ENCODE peak calls at places on chromosome 9, in six cellular contexts. One of them, this sample, is unnamed.

GRCh38 chr9:87275039-87275725 is 222.5 kb upstream of the DAPK1 start:
- DNase-seq in suprapubic skin: no peak
- DNase-seq in right atrium auricular region: no peak
- DNase-seq in psoas muscle: no peak
- DNase-seq in tibial nerve: no peak
- DNase-seq in HepG2: no peak
- DNase-seq in this sample: no peak

GRCh38 chr9:91789941-91790340 is 160.1 kb downstream of the ROR2 start:
- DNase-seq in psoas muscle: no peak
- DNase-seq in HepG2: no peak
- DNase-seq in suprapubic skin: no peak
- DNase-seq in tibial nerve: no peak
- DNase-seq in right atrium auricular region: no peak
- DNase-seq in this sample: no peak

GRCh38 chr9:135332979-135333748 is 146.4 kb upstream of the PPP1R26 start:
- DNase-seq in HepG2: no peak
- DNase-seq in psoas muscle: no peak
- DNase-seq in right atrium auricular region: no peak
- DNase-seq in suprapubic skin: no peak
- DNase-seq in tibial nerve: no peak
- DNase-seq in this sample: no peak

GRCh38 chr9:38092200-38092524 is 23.1 kb upstream of the SHB start:
- DNase-seq in right atrium auricular region: no peak
- DNase-seq in HepG2: no peak
- DNase-seq in suprapubic skin: no peak
- DNase-seq in tibial nerve: no peak
- DNase-seq in psoas muscle: no peak
- DNase-seq in this sample: no peak

GRCh38 chr9:110623462-110624025 is 44.0 kb upstream of the SVEP1 start:
- DNase-seq in psoas muscle: no peak
- DNase-seq in HepG2: peak
- DNase-seq in tibial nerve: peak
- DNase-seq in suprapubic skin: no peak
- DNase-seq in right atrium auricular region: no peak
- DNase-seq in this sample: no peak

GRCh38 chr9:34898846-34899245 is 59.2 kb upstream of the PHF24 start:
- DNase-seq in right atrium auricular region: no peak
- DNase-seq in tibial nerve: no peak
- DNase-seq in suprapubic skin: no peak
- DNase-seq in psoas muscle: no peak
- DNase-seq in HepG2: no peak
- DNase-seq in this sample: no peak

GRCh38 chr9:117415584-117415937 is 704 bp upstream of the ASTN2 start:
- DNase-seq in right atrium auricular region: no peak
- DNase-seq in psoas muscle: no peak
- DNase-seq in HepG2: no peak
- DNase-seq in tibial nerve: no peak
- DNase-seq in suprapubic skin: no peak
- DNase-seq in this sample: no peak

GRCh38 chr9:96232539-96233241 is 69.3 kb downstream of the HSD17B3 start:
- DNase-seq in right atrium auricular region: peak
- DNase-seq in tibial nerve: peak
- DNase-seq in HepG2: peak
- DNase-seq in psoas muscle: peak
- DNase-seq in suprapubic skin: no peak
- DNase-seq in this sample: peak

GRCh38 chr9:7234144-7234543 is 476.4 kb downstream of the KDM4C start:
- DNase-seq in suprapubic skin: no peak
- DNase-seq in HepG2: peak
- DNase-seq in psoas muscle: no peak
- DNase-seq in tibial nerve: no peak
- DNase-seq in right atrium auricular region: no peak
- DNase-seq in this sample: no peak

GRCh38 chr9:87701491-87701890 is 24.4 kb upstream of the CTSL start:
- DNase-seq in right atrium auricular region: no peak
- DNase-seq in HepG2: no peak
- DNase-seq in tibial nerve: no peak
- DNase-seq in psoas muscle: no peak
- DNase-seq in suprapubic skin: no peak
- DNase-seq in this sample: no peak

GRCh38 chr9:89666950-89667349 is 62.1 kb downstream of the GADD45G start:
- DNase-seq in right atrium auricular region: no peak
- DNase-seq in tibial nerve: no peak
- DNase-seq in HepG2: no peak
- DNase-seq in suprapubic skin: no peak
- DNase-seq in psoas muscle: no peak
- DNase-seq in this sample: no peak

GRCh38 chr9:12965303-12965702 is 190.5 kb downstream of the LURAP1L start:
- DNase-seq in psoas muscle: no peak
- DNase-seq in suprapubic skin: no peak
- DNase-seq in tibial nerve: no peak
- DNase-seq in right atrium auricular region: no peak
- DNase-seq in HepG2: no peak
- DNase-seq in this sample: no peak

GRCh38 chr9:125558453-125559084 is 148.4 kb downstream of the MAPKAP1 start:
- DNase-seq in HepG2: peak
- DNase-seq in tibial nerve: peak
- DNase-seq in suprapubic skin: no peak
- DNase-seq in right atrium auricular region: no peak
- DNase-seq in psoas muscle: no peak
- DNase-seq in this sample: peak

GRCh38 chr9:71592400-71592799 is 175.9 kb downstream of the CEMIP2 start:
- DNase-seq in suprapubic skin: no peak
- DNase-seq in tibial nerve: no peak
- DNase-seq in right atrium auricular region: no peak
- DNase-seq in HepG2: no peak
- DNase-seq in psoas muscle: no peak
- DNase-seq in this sample: no peak

GRCh38 chr9:134455951-134456739 is 129.9 kb downstream of the RXRA start:
- DNase-seq in tibial nerve: peak
- DNase-seq in psoas muscle: peak
- DNase-seq in suprapubic skin: peak
- DNase-seq in right atrium auricular region: peak
- DNase-seq in HepG2: no peak
- DNase-seq in this sample: peak

GRCh38 chr9:27142299-27142930 is 33.4 kb downstream of the TEK start:
- DNase-seq in suprapubic skin: no peak
- DNase-seq in tibial nerve: no peak
- DNase-seq in right atrium auricular region: no peak
- DNase-seq in psoas muscle: no peak
- DNase-seq in HepG2: no peak
- DNase-seq in this sample: no peak

GRCh38 chr9:9216934-9217333 is 1395.9 kb downstream of the PTPRD start:
- DNase-seq in HepG2: no peak
- DNase-seq in psoas muscle: no peak
- DNase-seq in tibial nerve: no peak
- DNase-seq in suprapubic skin: no peak
- DNase-seq in right atrium auricular region: no peak
- DNase-seq in this sample: no peak

GRCh38 chr9:13461588-13461987 is 182.1 kb upstream of the MPDZ start:
- DNase-seq in tibial nerve: no peak
- DNase-seq in right atrium auricular region: no peak
- DNase-seq in suprapubic skin: no peak
- DNase-seq in psoas muscle: no peak
- DNase-seq in HepG2: no peak
- DNase-seq in this sample: no peak

GRCh38 chr9:89602978-89603628 is 1.7 kb upstream of the GADD45G start:
- DNase-seq in suprapubic skin: peak
- DNase-seq in HepG2: peak
- DNase-seq in psoas muscle: peak
- DNase-seq in right atrium auricular region: peak
- DNase-seq in tibial nerve: peak
- DNase-seq in this sample: peak

GRCh38 chr9:21933865-21934264 is 60.3 kb downstream of the CDKN2A start:
- DNase-seq in suprapubic skin: no peak
- DNase-seq in right atrium auricular region: no peak
- DNase-seq in tibial nerve: no peak
- DNase-seq in HepG2: no peak
- DNase-seq in psoas muscle: no peak
- DNase-seq in this sample: no peak

DNA sequence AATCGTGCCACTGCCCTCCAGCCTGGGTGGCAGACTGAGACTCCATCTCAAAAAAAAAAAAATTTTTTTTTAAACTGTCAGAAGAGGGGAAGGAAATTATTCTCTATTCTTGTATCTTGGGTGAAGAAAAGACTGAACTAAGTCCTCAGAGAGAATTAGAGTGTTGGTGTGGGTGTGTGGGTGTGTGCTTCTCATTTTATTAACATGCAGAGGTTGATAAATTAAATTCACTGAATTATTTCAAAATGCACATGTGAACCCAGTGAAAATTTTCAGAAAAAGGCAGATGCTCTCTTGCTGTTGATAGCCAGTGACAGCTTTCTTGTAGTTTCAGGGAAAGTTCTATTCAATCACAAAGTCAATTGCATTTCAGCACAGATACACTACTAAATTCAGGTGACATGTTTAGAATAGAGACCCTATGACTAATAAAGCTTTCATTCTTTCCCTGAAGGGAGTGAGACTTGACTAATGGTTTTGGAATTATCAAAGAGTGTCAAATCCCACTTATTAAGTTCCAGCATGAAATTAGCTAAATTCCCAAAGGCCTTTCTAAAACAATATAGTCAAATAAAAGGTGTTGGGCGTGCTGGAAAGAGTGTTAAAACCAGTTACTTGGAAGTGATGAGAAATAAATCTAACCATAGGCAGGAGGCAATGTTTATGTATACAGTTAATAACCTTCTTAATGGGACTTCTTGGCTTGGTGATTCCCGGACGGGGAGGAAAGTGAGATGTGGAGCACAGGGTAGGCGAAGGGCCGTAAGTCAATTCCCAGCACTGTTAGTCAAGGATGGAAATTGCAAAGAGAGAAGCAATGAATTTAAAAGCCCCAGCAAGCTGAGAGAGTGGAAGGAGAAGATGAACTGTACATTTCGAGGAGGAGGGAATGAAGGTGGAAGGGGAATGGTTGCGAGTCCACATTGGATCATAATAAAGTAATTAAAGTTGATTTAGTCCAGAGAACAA is 103.1 kb upstream of the SPATA31D4 start:
- DNase-seq in psoas muscle: no peak
- DNase-seq in suprapubic skin: no peak
- DNase-seq in HepG2: no peak
- DNase-seq in right atrium auricular region: no peak
- DNase-seq in tibial nerve: no peak
- DNase-seq in this sample: no peak
- H3K4me3 ChIP-seq in psoas muscle: no peak
- H3K4me3 ChIP-seq in suprapubic skin: no peak
- H3K4me3 ChIP-seq in HepG2: no peak
- H3K4me3 ChIP-seq in right atrium auricular region: no peak
- H3K4me3 ChIP-seq in tibial nerve: no peak
- H3K4me3 ChIP-seq in this sample: no peak

GRCh38 chr9:133130721-133131244 is 9.7 kb upstream of the RALGDS start:
- DNase-seq in HepG2: no peak
- DNase-seq in psoas muscle: peak
- DNase-seq in tibial nerve: no peak
- DNase-seq in right atrium auricular region: no peak
- DNase-seq in suprapubic skin: no peak
- DNase-seq in this sample: no peak
- H3K4me3 ChIP-seq in HepG2: no peak
- H3K4me3 ChIP-seq in psoas muscle: no peak
- H3K4me3 ChIP-seq in tibial nerve: no peak
- H3K4me3 ChIP-seq in right atrium auricular region: no peak
- H3K4me3 ChIP-seq in suprapubic skin: no peak
- H3K4me3 ChIP-seq in this sample: no peak

DNA sequence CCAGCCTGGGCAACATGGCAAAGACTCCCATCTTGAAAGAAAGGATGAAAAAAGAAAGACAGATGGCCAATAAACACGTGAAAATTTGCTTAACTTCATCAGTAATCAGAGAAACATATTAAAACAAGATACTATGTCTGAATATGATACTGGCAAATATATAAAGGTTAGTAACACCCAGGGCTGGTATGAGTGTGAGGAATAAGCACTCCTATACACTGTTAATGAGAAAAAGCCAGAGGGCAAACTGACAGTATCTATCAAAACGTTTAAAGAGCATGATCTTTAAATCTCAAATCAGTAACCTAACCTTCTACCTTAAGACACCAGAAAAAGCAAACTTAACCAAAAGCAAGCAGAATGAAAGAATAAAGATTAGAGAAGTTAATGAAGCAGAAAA is 14.1 kb downstream of the B4GALT1 start:
- DNase-seq in right atrium auricular region: no peak
- DNase-seq in tibial nerve: no peak
- DNase-seq in suprapubic skin: no peak
- DNase-seq in psoas muscle: no peak
- DNase-seq in HepG2: no peak
- DNase-seq in this sample: no peak
- H3K4me3 ChIP-seq in right atrium auricular region: no peak
- H3K4me3 ChIP-seq in tibial nerve: no peak
- H3K4me3 ChIP-seq in suprapubic skin: no peak
- H3K4me3 ChIP-seq in psoas muscle: no peak
- H3K4me3 ChIP-seq in HepG2: no peak
- H3K4me3 ChIP-seq in this sample: no peak

GRCh38 chr9:129435996-129436676 is 184.8 kb downstream of the C9orf50 start:
- DNase-seq in suprapubic skin: no peak
- DNase-seq in psoas muscle: no peak
- DNase-seq in HepG2: no peak
- DNase-seq in right atrium auricular region: no peak
- DNase-seq in tibial nerve: no peak
- DNase-seq in this sample: no peak

GRCh38 chr9:129435272-129435671 is 185.6 kb downstream of the C9orf50 start:
- DNase-seq in HepG2: no peak
- DNase-seq in tibial nerve: no peak
- DNase-seq in right atrium auricular region: no peak
- DNase-seq in psoas muscle: no peak
- DNase-seq in suprapubic skin: no peak
- DNase-seq in this sample: no peak

GRCh38 chr9:129436751-129437625 is 183.9 kb downstream of the C9orf50 start:
- DNase-seq in psoas muscle: peak
- DNase-seq in tibial nerve: peak
- DNase-seq in right atrium auricular region: peak
- DNase-seq in HepG2: no peak
- DNase-seq in suprapubic skin: no peak
- DNase-seq in this sample: no peak

GRCh38 chr9:129439242-129439641 is 181.7 kb downstream of the C9orf50 start:
- DNase-seq in psoas muscle: no peak
- DNase-seq in suprapubic skin: no peak
- DNase-seq in HepG2: no peak
- DNase-seq in right atrium auricular region: no peak
- DNase-seq in tibial nerve: no peak
- DNase-seq in this sample: no peak

DNA sequence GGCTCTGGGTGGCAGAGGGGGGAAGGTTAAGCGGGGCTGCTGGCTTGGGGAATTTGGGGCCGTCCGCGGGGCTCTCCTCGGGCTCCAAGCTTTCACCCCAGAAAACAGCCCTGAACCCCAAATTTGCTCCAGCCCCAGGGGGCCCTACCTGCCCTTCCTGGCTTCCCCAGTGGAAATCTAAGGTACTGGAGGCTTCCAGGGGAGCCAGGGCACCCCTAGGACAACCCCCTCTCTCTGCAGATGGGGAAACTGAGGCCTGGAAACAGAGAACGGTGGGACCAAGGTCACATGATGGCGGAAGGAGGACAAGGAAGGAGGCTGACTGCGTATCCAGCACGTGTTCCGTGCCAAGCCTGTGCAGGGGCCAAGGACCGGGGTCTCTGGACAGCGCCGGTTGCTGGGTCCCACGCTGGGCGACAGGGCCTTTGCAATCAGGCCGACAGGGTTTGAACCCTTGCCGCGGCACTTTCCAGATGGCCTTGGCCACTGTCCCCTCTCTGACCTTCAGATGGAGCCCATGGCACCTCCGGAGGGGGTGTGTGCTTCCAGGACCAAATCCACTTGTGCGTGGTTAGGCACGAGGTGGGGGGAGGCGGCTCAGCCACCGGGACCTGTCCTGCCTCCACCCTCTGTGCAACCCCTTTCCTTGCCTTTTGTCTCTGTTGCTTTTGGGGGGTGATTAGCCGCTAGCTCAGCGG is 183.1 kb downstream of the C9orf50 start:
- DNase-seq in suprapubic skin: no peak
- DNase-seq in psoas muscle: no peak
- DNase-seq in HepG2: no peak
- DNase-seq in tibial nerve: no peak
- DNase-seq in right atrium auricular region: peak
- DNase-seq in this sample: no peak
- H3K4me3 ChIP-seq in suprapubic skin: peak
- H3K4me3 ChIP-seq in psoas muscle: peak
- H3K4me3 ChIP-seq in HepG2: peak
- H3K4me3 ChIP-seq in tibial nerve: peak
- H3K4me3 ChIP-seq in right atrium auricular region: peak
- H3K4me3 ChIP-seq in this sample: peak